ENCODE peak calls at places on chromosomes 6 and 20, in five cellular contexts. L is retina, B is NCI-H2081, Y is germinal center, N is GM12865. H is an unnamed sample.

GRCh38 chr6:163962627-163963117 is 548.2 kb downstream of the QKI start:
- DNase-seq in L (no peak), B (peak), Y (no peak), N (no peak), H (peak)

GRCh38 chr6:13177617-13178506 is 150.5 kb downstream of the TBC1D7 start:
- DNase-seq in L (no peak), B (no peak), Y (no peak), N (no peak), H (no peak)

GRCh38 chr6:13485923-13486557 is 1.4 kb downstream of the GFOD1 start:
- DNase-seq in L (peak), B (peak), Y (peak), N (peak), H (peak)

GRCh38 chr6:45966797-45967196 is 48.9 kb downstream of the CLIC5 start:
- DNase-seq in L (no peak), B (no peak), Y (no peak), N (peak), H (no peak)

GRCh38 chr6:33779895-33780294 is 9.0 kb downstream of the LEMD2 start:
- DNase-seq in L (peak), B (no peak), Y (no peak), N (no peak), H (no peak)

GRCh38 chr6:34154668-34155447 is 9.0 kb upstream of the GRM4 start:
- DNase-seq in L (peak), B (peak), Y (peak), N (peak), H (peak)

GRCh38 chr20:61719691-61720347 is 345.9 kb downstream of the TAF4 start:
- DNase-seq in L (peak), B (no peak), Y (no peak), N (no peak), H (no peak)

GRCh38 chr20:46621492-46621891 is 29.8 kb downstream of the SLC13A3 start:
- DNase-seq in L (no peak), B (no peak), Y (no peak), N (no peak), H (no peak)

GRCh38 chr6:113315879-113316278 is 541.3 kb upstream of the MARCKS start:
- DNase-seq in L (no peak), B (no peak), Y (no peak), N (no peak), H (no peak)

GRCh38 chr20:33298391-33298790 is 15.4 kb downstream of the BPIFB1 start:
- DNase-seq in L (no peak), B (no peak), Y (no peak), N (no peak), H (no peak)

GRCh38 chr6:144190051-144190450 is 39.7 kb downstream of the STX11 start:
- DNase-seq in L (no peak), B (no peak), Y (no peak), N (no peak), H (no peak)

GRCh38 chr6:2862712-2863174 is 21.1 kb upstream of the SERPINB1 start:
- DNase-seq in L (no peak), B (no peak), Y (peak), N (peak), H (no peak)

GRCh38 chr6:85660181-85660611 is 17.5 kb upstream of the SYNCRIP start:
- DNase-seq in L (peak), B (no peak), Y (no peak), N (no peak), H (peak)

GRCh38 chr20:60117040-60117439 is 158.8 kb downstream of the CDH26 start:
- DNase-seq in L (no peak), B (no peak), Y (no peak), N (no peak), H (no peak)

GRCh38 chr20:63066506-63067265 is 59.9 kb upstream of the BHLHE23 start:
- DNase-seq in L (no peak), B (no peak), Y (no peak), N (no peak), H (no peak)

GRCh38 chr20:57215826-57216471 is 50.5 kb downstream of the BMP7 start:
- DNase-seq in L (no peak), B (no peak), Y (no peak), N (peak), H (no peak)

GRCh38 chr20:32880635-32881034 is 21.9 kb downstream of the EFCAB8 start:
- DNase-seq in L (no peak), B (no peak), Y (no peak), N (no peak), H (no peak)

GRCh38 chr20:38139156-38139912 is 25.7 kb downstream of the TGM2 start:
- DNase-seq in L (no peak), B (no peak), Y (no peak), N (no peak), H (no peak)

GRCh38 chr20:55205684-55206083 is 730.3 kb downstream of the DOK5 start:
- DNase-seq in L (no peak), B (no peak), Y (no peak), N (no peak), H (no peak)

GRCh38 chr20:1524004-1524403 is 32.8 kb upstream of the SIRPB2 start:
- DNase-seq in L (no peak), B (no peak), Y (peak), N (no peak), H (no peak)

GRCh38 chr6:37176268-37177082 is 6.5 kb downstream of the PIM1 start:
- DNase-seq in L (no peak), B (no peak), Y (no peak), N (no peak), H (no peak)

GRCh38 chr20:64223526-64224067 is 32.0 kb upstream of the PCMTD2 start:
- DNase-seq in L (peak), B (no peak), Y (no peak), N (peak), H (peak)

H was measured in SK-N-DZ.